ENCODE peak calls at places on chromosomes 13 and 19, in eight cellular contexts. T is Caco-2; S is SW 1271; M is GM13976; W is stimulated activated naive CD4-positive, alpha-beta T cell treated with Interleukin-2 at 50 U/mL for 16 hours; X is activated T-helper 9 cell treated with anti-CD3 and anti-CD28 coated beads, Interleukin-2, amount 50 U/mL, for 16 hours; Q is NCI-H345; Y is activated CD4-positive, alpha-beta T cell treated with anti-CD3 and anti-CD28 coated beads, Interleukin-2, amount 50 U/mL, for 1 hour. K is an unnamed sample.
A peak's percentile ranks its signal among the peaks of the same experiment; 100 is the strongest.

GRCh38 chr19:19461671-19462622 is 53.4 kb downstream of the TSSK6 start:
- DNase-seq in W (no peak), M (no peak), T (no peak), X (no peak), Q (peak; percentile 68), Y (no peak), S (no peak), K (peak; percentile 27)

GRCh38 chr13:31167490-31167889 is 5.8 kb upstream of the HSPH1 start:
- DNase-seq in T (no peak), X (no peak), M (no peak), Y (no peak), W (no peak), Q (no peak), S (no peak), K (no peak)

GRCh38 chr19:48364564-48365363 is 597 bp downstream of the SYNGR4 start:
- DNase-seq in Q (no peak), S (no peak), Y (no peak), X (peak; percentile 2), W (no peak), T (no peak), M (no peak), K (no peak)

GRCh38 chr13:100491164-100491847 is 97.3 kb downstream of the GGACT start:
- DNase-seq in W (no peak), Y (no peak), X (no peak), Q (no peak), S (no peak), T (no peak), M (no peak), K (peak; percentile 65)

GRCh38 chr13:43364210-43365041 is 341.0 kb downstream of the DNAJC15 start:
- DNase-seq in W (no peak), X (no peak), Y (no peak), Q (peak; percentile 12), T (no peak), S (no peak), M (no peak), K (no peak)

GRCh38 chr13:33003458-33004019 is 12.7 kb upstream of the KL start:
- DNase-seq in X (no peak), T (no peak), S (no peak), M (no peak), Q (peak; percentile 60), Y (no peak), W (no peak), K (no peak)

GRCh38 chr13:34567558-34567957 is 374.5 kb upstream of the NBEA start:
- DNase-seq in T (peak; percentile 41), S (no peak), W (no peak), Y (no peak), M (no peak), X (no peak), Q (no peak), K (no peak)

GRCh38 chr19:35154535-35155406 is at the start of gene FXYD5:
- DNase-seq in X (peak; percentile 76), W (peak; percentile 86), T (peak; percentile 47), Q (peak; percentile 51), Y (peak; percentile 79), S (peak; percentile 47), M (peak; percentile 86), K (peak; percentile 49)

GRCh38 chr13:39379667-39380655 is 223.0 kb downstream of the LHFPL6 start:
- DNase-seq in T (no peak), X (no peak), Y (no peak), M (no peak), W (no peak), Q (no peak), S (no peak), K (no peak)

K was measured in fibroblast of the conjunctiva.